ENCODE peak calls at places on chromosomes 4 and X, in six cellular contexts. O, J, G, M, U and I are unnamed samples.

GRCh38 chr4:189177130-189177529 is 763.5 kb upstream of the FRG1 start:
- DNase-seq in O (no peak), M (no peak), J (no peak), U (no peak), G (peak), I (no peak)

GRCh38 chr4:98583265-98583664 is 75.1 kb downstream of the TSPAN5 start:
- DNase-seq in O (no peak), U (no peak), M (no peak), J (no peak), G (peak), I (no peak)

GRCh38 chr4:41339812-41340809 is 83.4 kb downstream of the UCHL1 start:
- DNase-seq in M (peak), O (peak), G (peak), U (peak), J (peak), I (no peak)

GRCh38 chrX:153706799-153707198 is 17.4 kb downstream of the BCAP31 start:
- DNase-seq in J (no peak), M (no peak), U (no peak), G (no peak), O (no peak), I (no peak)

GRCh38 chr4:109810580-109811387 is 4.8 kb upstream of the GAR1 start:
- DNase-seq in U (no peak), G (no peak), J (no peak), M (no peak), O (no peak), I (no peak)

GRCh38 chr4:186326391-186326790 is 60.4 kb downstream of the F11 start:
- DNase-seq in O (no peak), U (no peak), J (no peak), G (no peak), M (no peak), I (no peak)

GRCh38 chr4:5376015-5376414 is 324.7 kb downstream of the STK32B start:
- DNase-seq in M (no peak), G (no peak), U (no peak), O (no peak), J (no peak), I (no peak)

GRCh38 chrX:66015152-66015827 is 24.6 kb downstream of the VSIG4 start:
- DNase-seq in O (no peak), U (no peak), G (no peak), J (no peak), M (no peak), I (no peak)

GRCh38 chr4:11194431-11194830 is 234.3 kb downstream of the HS3ST1 start:
- DNase-seq in M (no peak), G (peak), U (no peak), J (no peak), O (no peak), I (no peak)

GRCh38 chr4:150178161-150178560 is 99.9 kb downstream of the DCLK2 start:
- DNase-seq in M (no peak), G (peak), O (no peak), U (no peak), J (no peak), I (no peak)

GRCh38 chrX:104565791-104566687 is at the start of gene IL1RAPL2:
- DNase-seq in U (peak), M (no peak), J (no peak), G (peak), O (peak), I (no peak)

GRCh38 chrX:9942086-9942485 is 25.1 kb upstream of the CLDN34 start:
- DNase-seq in M (no peak), J (no peak), G (no peak), O (no peak), U (no peak), I (peak)

GRCh38 chrX:458631-459061 is 71.9 kb upstream of the PPP2R3B start:
- DNase-seq in J (no peak), O (no peak), U (no peak), M (no peak), G (no peak), I (no peak)

GRCh38 chr4:15690020-15690809 is 8.6 kb downstream of the FAM200B start:
- DNase-seq in G (peak), O (no peak), J (peak), U (no peak), M (no peak), I (no peak)

GRCh38 chr4:158176108-158176507 is 3.3 kb upstream of the GASK1B start:
- DNase-seq in U (no peak), O (no peak), G (peak), M (no peak), J (peak), I (no peak)

GRCh38 chrX:6810796-6811195 is 275.9 kb upstream of the VCX3A start:
- DNase-seq in O (no peak), M (no peak), J (peak), G (peak), U (no peak), I (no peak)